ENCODE peak calls at places on chromosome 21, in ten cellular contexts. One of them, this sample, is unnamed.

GRCh38 chr21:39535646-39536437 is 76.9 kb upstream of the B3GALT5 start:
- DNase-seq in AG10803: no peak
- DNase-seq in kidney: no peak
- DNase-seq in prostate gland: no peak
- DNase-seq in CD8-positive, alpha-beta T cell: no peak
- DNase-seq in mesothelial cell of epicardium: no peak
- DNase-seq in AG04450: no peak
- DNase-seq in fibroblast of the aortic adventitia: no peak
- DNase-seq in neural crest cell: no peak
- DNase-seq in A549: no peak
- DNase-seq in this sample: no peak

GRCh38 chr21:42404534-42404933 is 832 bp downstream of the UBASH3A start:
- DNase-seq in AG10803: no peak
- DNase-seq in kidney: no peak
- DNase-seq in prostate gland: no peak
- DNase-seq in CD8-positive, alpha-beta T cell: no peak
- DNase-seq in mesothelial cell of epicardium: no peak
- DNase-seq in AG04450: no peak
- DNase-seq in fibroblast of the aortic adventitia: no peak
- DNase-seq in neural crest cell: no peak
- DNase-seq in A549: no peak
- DNase-seq in this sample: no peak

GRCh38 chr21:36860736-36861594 is 105.5 kb downstream of the HLCS start:
- DNase-seq in AG10803: peak; percentile 87
- DNase-seq in kidney: no peak
- DNase-seq in prostate gland: no peak
- DNase-seq in CD8-positive, alpha-beta T cell: no peak
- DNase-seq in mesothelial cell of epicardium: no peak
- DNase-seq in AG04450: peak; percentile 29
- DNase-seq in fibroblast of the aortic adventitia: peak; percentile 63
- DNase-seq in neural crest cell: no peak
- DNase-seq in A549: peak; percentile 72
- DNase-seq in this sample: no peak

GRCh38 chr21:39384674-39385298 is 35.9 kb upstream of the HMGN1 start:
- DNase-seq in AG10803: no peak
- DNase-seq in kidney: no peak
- DNase-seq in prostate gland: no peak
- DNase-seq in CD8-positive, alpha-beta T cell: no peak
- DNase-seq in mesothelial cell of epicardium: no peak
- DNase-seq in AG04450: no peak
- DNase-seq in fibroblast of the aortic adventitia: no peak
- DNase-seq in neural crest cell: no peak
- DNase-seq in A549: no peak
- DNase-seq in this sample: no peak

GRCh38 chr21:46078984-46079356 is 18.9 kb upstream of the COL6A2 start:
- DNase-seq in AG10803: peak; percentile 63
- DNase-seq in kidney: peak; percentile 40
- DNase-seq in prostate gland: no peak
- DNase-seq in CD8-positive, alpha-beta T cell: peak; percentile 41
- DNase-seq in mesothelial cell of epicardium: no peak
- DNase-seq in AG04450: no peak
- DNase-seq in fibroblast of the aortic adventitia: peak; percentile 54
- DNase-seq in neural crest cell: no peak
- DNase-seq in A549: no peak
- DNase-seq in this sample: no peak

GRCh38 chr21:32795802-32796489 is 24.4 kb upstream of the PAXBP1 start:
- DNase-seq in AG10803: no peak
- DNase-seq in kidney: no peak
- DNase-seq in prostate gland: no peak
- DNase-seq in CD8-positive, alpha-beta T cell: no peak
- DNase-seq in mesothelial cell of epicardium: no peak
- DNase-seq in AG04450: no peak
- DNase-seq in fibroblast of the aortic adventitia: no peak
- DNase-seq in neural crest cell: no peak
- DNase-seq in A549: no peak
- DNase-seq in this sample: no peak

GRCh38 chr21:38979271-38980196 is 173.8 kb downstream of the ETS2 start:
- DNase-seq in AG10803: peak; percentile 79
- DNase-seq in kidney: no peak
- DNase-seq in prostate gland: no peak
- DNase-seq in CD8-positive, alpha-beta T cell: no peak
- DNase-seq in mesothelial cell of epicardium: no peak
- DNase-seq in AG04450: no peak
- DNase-seq in fibroblast of the aortic adventitia: no peak
- DNase-seq in neural crest cell: no peak
- DNase-seq in A549: no peak
- DNase-seq in this sample: no peak

GRCh38 chr21:46435786-46436227 is 22.9 kb upstream of the DIP2A start:
- DNase-seq in AG10803: no peak
- DNase-seq in kidney: peak; percentile 65
- DNase-seq in prostate gland: no peak
- DNase-seq in CD8-positive, alpha-beta T cell: no peak
- DNase-seq in mesothelial cell of epicardium: no peak
- DNase-seq in AG04450: no peak
- DNase-seq in fibroblast of the aortic adventitia: no peak
- DNase-seq in neural crest cell: no peak
- DNase-seq in A549: no peak
- DNase-seq in this sample: no peak

GRCh38 chr21:30014883-30015282 is 75.1 kb upstream of the GRIK1 start:
- DNase-seq in AG10803: no peak
- DNase-seq in kidney: no peak
- DNase-seq in prostate gland: no peak
- DNase-seq in CD8-positive, alpha-beta T cell: no peak
- DNase-seq in mesothelial cell of epicardium: no peak
- DNase-seq in AG04450: no peak
- DNase-seq in fibroblast of the aortic adventitia: no peak
- DNase-seq in neural crest cell: no peak
- DNase-seq in A549: no peak
- DNase-seq in this sample: no peak

GRCh38 chr21:15617968-15618367 is 111.8 kb upstream of the USP25 start:
- DNase-seq in AG10803: peak; percentile 67
- DNase-seq in kidney: no peak
- DNase-seq in prostate gland: no peak
- DNase-seq in CD8-positive, alpha-beta T cell: no peak
- DNase-seq in mesothelial cell of epicardium: no peak
- DNase-seq in AG04450: no peak
- DNase-seq in fibroblast of the aortic adventitia: peak; percentile 75
- DNase-seq in neural crest cell: no peak
- DNase-seq in A549: peak; percentile 47
- DNase-seq in this sample: no peak

GRCh38 chr21:15455819-15456462 is 273.8 kb upstream of the USP25 start:
- DNase-seq in AG10803: no peak
- DNase-seq in kidney: peak; percentile 75
- DNase-seq in prostate gland: no peak
- DNase-seq in CD8-positive, alpha-beta T cell: no peak
- DNase-seq in mesothelial cell of epicardium: no peak
- DNase-seq in AG04450: no peak
- DNase-seq in fibroblast of the aortic adventitia: no peak
- DNase-seq in neural crest cell: no peak
- DNase-seq in A549: no peak
- DNase-seq in this sample: no peak

GRCh38 chr21:42535602-42536171 is 22.0 kb downstream of the SLC37A1 start:
- DNase-seq in AG10803: no peak
- DNase-seq in kidney: peak; percentile 84
- DNase-seq in prostate gland: no peak
- DNase-seq in CD8-positive, alpha-beta T cell: no peak
- DNase-seq in mesothelial cell of epicardium: no peak
- DNase-seq in AG04450: no peak
- DNase-seq in fibroblast of the aortic adventitia: no peak
- DNase-seq in neural crest cell: no peak
- DNase-seq in A549: no peak
- DNase-seq in this sample: no peak

GRCh38 chr21:36654341-36654740 is 44.6 kb upstream of the SIM2 start:
- DNase-seq in AG10803: no peak
- DNase-seq in kidney: no peak
- DNase-seq in prostate gland: no peak
- DNase-seq in CD8-positive, alpha-beta T cell: no peak
- DNase-seq in mesothelial cell of epicardium: no peak
- DNase-seq in AG04450: no peak
- DNase-seq in fibroblast of the aortic adventitia: no peak
- DNase-seq in neural crest cell: peak; percentile 19
- DNase-seq in A549: no peak
- DNase-seq in this sample: no peak

GRCh38 chr21:14603202-14603601 is 57.1 kb upstream of the SAMSN1 start:
- DNase-seq in AG10803: peak; percentile 28
- DNase-seq in kidney: no peak
- DNase-seq in prostate gland: no peak
- DNase-seq in CD8-positive, alpha-beta T cell: no peak
- DNase-seq in mesothelial cell of epicardium: no peak
- DNase-seq in AG04450: no peak
- DNase-seq in fibroblast of the aortic adventitia: peak; percentile 80
- DNase-seq in neural crest cell: no peak
- DNase-seq in A549: no peak
- DNase-seq in this sample: no peak

DNA sequence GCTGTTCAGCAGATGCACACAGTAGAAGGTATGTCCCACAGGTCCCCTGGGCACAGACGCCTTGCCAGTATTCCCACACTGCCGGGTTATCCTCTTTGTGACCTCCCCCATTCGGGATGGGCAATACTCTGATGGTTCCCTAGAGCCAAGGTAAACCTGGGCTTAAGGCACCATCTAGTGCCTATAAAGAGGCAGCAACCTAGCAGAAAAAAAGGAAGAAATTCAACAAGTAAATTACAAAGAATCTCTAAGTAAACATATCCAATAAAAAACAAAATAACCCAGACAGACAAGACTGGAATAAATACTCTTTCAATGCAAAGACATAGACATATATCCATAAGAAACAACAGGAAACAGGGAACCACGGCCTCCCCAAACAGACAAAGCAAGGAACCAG is 39.4 kb downstream of the HSF2BP start:
- DNase-seq in AG10803: no peak
- DNase-seq in kidney: no peak
- DNase-seq in prostate gland: no peak
- DNase-seq in CD8-positive, alpha-beta T cell: no peak
- DNase-seq in mesothelial cell of epicardium: no peak
- DNase-seq in AG04450: no peak
- DNase-seq in fibroblast of the aortic adventitia: no peak
- DNase-seq in neural crest cell: no peak
- DNase-seq in A549: peak; percentile 78
- DNase-seq in this sample: no peak
- TF ChIP-seq CTCF in AG10803: peak; percentile 29
- TF ChIP-seq CTCF in kidney: no peak
- TF ChIP-seq CTCF in prostate gland: no peak
- TF ChIP-seq CTCF in CD8-positive, alpha-beta T cell: no peak
- TF ChIP-seq CTCF in mesothelial cell of epicardium: no peak
- TF ChIP-seq CTCF in AG04450: peak; percentile 20
- TF ChIP-seq CTCF in fibroblast of the aortic adventitia: peak; percentile 4
- TF ChIP-seq CTCF in neural crest cell: peak; percentile 37
- TF ChIP-seq CTCF in A549: no peak
- TF ChIP-seq CTCF in this sample: no peak

GRCh38 chr21:35470522-35470921 is 421.4 kb upstream of the RUNX1 start:
- DNase-seq in AG10803: no peak
- DNase-seq in kidney: no peak
- DNase-seq in prostate gland: no peak
- DNase-seq in CD8-positive, alpha-beta T cell: no peak
- DNase-seq in mesothelial cell of epicardium: no peak
- DNase-seq in AG04450: no peak
- DNase-seq in fibroblast of the aortic adventitia: no peak
- DNase-seq in neural crest cell: no peak
- DNase-seq in A549: no peak
- DNase-seq in this sample: no peak

GRCh38 chr21:35469446-35469845 is 420.3 kb upstream of the RUNX1 start:
- DNase-seq in AG10803: peak; percentile 94
- DNase-seq in kidney: no peak
- DNase-seq in prostate gland: no peak
- DNase-seq in CD8-positive, alpha-beta T cell: no peak
- DNase-seq in mesothelial cell of epicardium: no peak
- DNase-seq in AG04450: no peak
- DNase-seq in fibroblast of the aortic adventitia: peak; percentile 38
- DNase-seq in neural crest cell: no peak
- DNase-seq in A549: no peak
- DNase-seq in this sample: no peak

GRCh38 chr21:35465750-35466149 is 416.6 kb upstream of the RUNX1 start:
- DNase-seq in AG10803: no peak
- DNase-seq in kidney: no peak
- DNase-seq in prostate gland: no peak
- DNase-seq in CD8-positive, alpha-beta T cell: no peak
- DNase-seq in mesothelial cell of epicardium: no peak
- DNase-seq in AG04450: no peak
- DNase-seq in fibroblast of the aortic adventitia: no peak
- DNase-seq in neural crest cell: no peak
- DNase-seq in A549: no peak
- DNase-seq in this sample: no peak

GRCh38 chr21:35468991-35469390 is 419.9 kb upstream of the RUNX1 start:
- DNase-seq in AG10803: peak; percentile 34
- DNase-seq in kidney: no peak
- DNase-seq in prostate gland: no peak
- DNase-seq in CD8-positive, alpha-beta T cell: no peak
- DNase-seq in mesothelial cell of epicardium: no peak
- DNase-seq in AG04450: no peak
- DNase-seq in fibroblast of the aortic adventitia: no peak
- DNase-seq in neural crest cell: no peak
- DNase-seq in A549: no peak
- DNase-seq in this sample: no peak

DNA sequence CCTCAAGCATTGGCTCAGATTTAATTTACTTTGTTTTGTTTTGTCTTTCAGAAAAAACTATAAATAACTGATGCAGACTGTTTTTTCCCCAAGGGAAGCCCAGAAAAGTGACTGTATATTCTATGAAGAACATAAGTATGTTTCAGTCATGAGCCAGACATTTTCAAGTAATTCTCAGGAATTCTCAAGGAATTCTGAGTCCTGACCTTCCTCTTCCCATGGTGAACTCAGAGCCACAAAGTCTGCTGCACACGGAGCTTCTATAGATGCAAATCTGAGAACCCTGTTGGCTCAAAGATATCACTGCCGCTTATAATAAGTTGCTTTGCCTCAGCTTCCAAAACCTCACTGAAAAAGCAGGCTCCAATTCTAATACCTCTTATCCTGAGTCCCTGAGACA is 418.4 kb upstream of the RUNX1 start:
- DNase-seq in AG10803: peak; percentile 70
- DNase-seq in kidney: no peak
- DNase-seq in prostate gland: no peak
- DNase-seq in CD8-positive, alpha-beta T cell: no peak
- DNase-seq in mesothelial cell of epicardium: no peak
- DNase-seq in AG04450: no peak
- DNase-seq in fibroblast of the aortic adventitia: no peak
- DNase-seq in neural crest cell: no peak
- DNase-seq in A549: no peak
- DNase-seq in this sample: no peak
- TF ChIP-seq CTCF in AG10803: no peak
- TF ChIP-seq CTCF in kidney: no peak
- TF ChIP-seq CTCF in prostate gland: no peak
- TF ChIP-seq CTCF in CD8-positive, alpha-beta T cell: no peak
- TF ChIP-seq CTCF in mesothelial cell of epicardium: no peak
- TF ChIP-seq CTCF in AG04450: no peak
- TF ChIP-seq CTCF in fibroblast of the aortic adventitia: no peak
- TF ChIP-seq CTCF in neural crest cell: no peak
- TF ChIP-seq CTCF in A549: no peak
- TF ChIP-seq CTCF in this sample: no peak

GRCh38 chr21:44742418-44743153 is 31.2 kb upstream of the TSPEAR start:
- DNase-seq in AG10803: no peak
- DNase-seq in kidney: no peak
- DNase-seq in prostate gland: no peak
- DNase-seq in CD8-positive, alpha-beta T cell: no peak
- DNase-seq in mesothelial cell of epicardium: no peak
- DNase-seq in AG04450: no peak
- DNase-seq in fibroblast of the aortic adventitia: peak; percentile 20
- DNase-seq in neural crest cell: no peak
- DNase-seq in A549: peak; percentile 33
- DNase-seq in this sample: no peak
- TF ChIP-seq CTCF in AG10803: peak; percentile 37
- TF ChIP-seq CTCF in kidney: no peak
- TF ChIP-seq CTCF in prostate gland: no peak
- TF ChIP-seq CTCF in CD8-positive, alpha-beta T cell: peak; percentile 41
- TF ChIP-seq CTCF in mesothelial cell of epicardium: no peak
- TF ChIP-seq CTCF in AG04450: peak; percentile 30
- TF ChIP-seq CTCF in fibroblast of the aortic adventitia: peak; percentile 32
- TF ChIP-seq CTCF in neural crest cell: peak; percentile 56
- TF ChIP-seq CTCF in A549: peak; percentile 48
- TF ChIP-seq CTCF in this sample: no peak

GRCh38 chr21:40615503-40616376 is 231.2 kb downstream of the DSCAM start:
- DNase-seq in AG10803: no peak
- DNase-seq in kidney: no peak
- DNase-seq in prostate gland: no peak
- DNase-seq in CD8-positive, alpha-beta T cell: no peak
- DNase-seq in mesothelial cell of epicardium: no peak
- DNase-seq in AG04450: no peak
- DNase-seq in fibroblast of the aortic adventitia: no peak
- DNase-seq in neural crest cell: no peak
- DNase-seq in A549: no peak
- DNase-seq in this sample: no peak
- TF ChIP-seq CTCF in AG10803: no peak
- TF ChIP-seq CTCF in kidney: no peak
- TF ChIP-seq CTCF in prostate gland: no peak
- TF ChIP-seq CTCF in CD8-positive, alpha-beta T cell: no peak
- TF ChIP-seq CTCF in mesothelial cell of epicardium: no peak
- TF ChIP-seq CTCF in AG04450: no peak
- TF ChIP-seq CTCF in fibroblast of the aortic adventitia: no peak
- TF ChIP-seq CTCF in neural crest cell: no peak
- TF ChIP-seq CTCF in A549: no peak
- TF ChIP-seq CTCF in this sample: no peak

This sample was measured in natural killer cell.